ENCODE peak calls at places on chromosome 15, in ten cellular contexts. D is HCT116, V is stomach, E is Peyer's patch, B is uterus, H is upper lobe of left lung, F is body of pancreas, Y is ovary, O is right lobe of liver, K is A549. J is an unnamed sample. For H3K9me3, the result is how much of the 10 kb centered on the place peaks cover.

GRCh38 chr15:74836846-74837245 is 6.1 kb downstream of the ULK3 start:
- DNase-seq in D (no peak), V (no peak), E (no peak), B (no peak), H (no peak), F (no peak), Y (no peak), O (no peak), K (no peak), J (no peak)

GRCh38 chr15:60096157-60096556 is 92.0 kb downstream of the FOXB1 start:
- DNase-seq in D (no peak), V (no peak), E (no peak), B (no peak), H (no peak), F (no peak), Y (no peak), O (no peak), K (no peak), J (no peak)

GRCh38 chr15:74050127-74050526 is 32.2 kb downstream of the GOLGA6A start:
- DNase-seq in D (no peak), V (no peak), E (no peak), B (no peak), H (no peak), F (no peak), Y (no peak), O (no peak), K (no peak), J (peak)

GRCh38 chr15:68315495-68316007 is 38.0 kb downstream of the FEM1B start:
- DNase-seq in D (no peak), V (peak), E (peak), B (peak), H (peak), F (no peak), Y (peak), O (no peak), K (no peak), J (peak)

GRCh38 chr15:35168464-35168863 is 83.4 kb upstream of the NANOGP8 start:
- DNase-seq in D (no peak), V (no peak), E (no peak), B (no peak), H (no peak), F (no peak), Y (no peak), O (no peak), K (no peak), J (no peak)

GRCh38 chr15:62524848-62525247 is 359.8 kb upstream of the C2CD4B start:
- DNase-seq in D (no peak), V (no peak), E (no peak), B (no peak), H (no peak), F (no peak), Y (no peak), O (no peak), K (no peak), J (no peak)

GRCh38 chr15:48680841-48681240 is 35.3 kb upstream of the FBN1 start:
- DNase-seq in D (no peak), V (no peak), E (no peak), B (no peak), H (no peak), F (no peak), Y (no peak), O (no peak), K (no peak), J (no peak)

GRCh38 chr15:40845511-40846284 is 1.9 kb downstream of the SPINT1 start:
- DNase-seq in D (no peak), V (peak), E (peak), B (no peak), H (peak), F (peak), Y (no peak), O (peak), K (no peak), J (no peak)

GRCh38 chr15:58243083-58243482 is 104.9 kb downstream of the AQP9 start:
- DNase-seq in D (no peak), V (no peak), E (no peak), B (no peak), H (no peak), F (no peak), Y (no peak), O (no peak), K (no peak), J (no peak)

GRCh38 chr15:68843425-68844311 is 23.0 kb upstream of the ANP32A start:
- DNase-seq in D (no peak), V (no peak), E (no peak), B (no peak), H (no peak), F (peak), Y (no peak), O (peak), K (no peak), J (no peak)

GRCh38 chr15:60720493-60721231 is 241.7 kb upstream of the ICE2 start:
- DNase-seq in D (no peak), V (no peak), E (peak), B (no peak), H (no peak), F (no peak), Y (no peak), O (no peak), K (no peak), J (no peak)

GRCh38 chr15:90860942-90861675 is 7.3 kb upstream of the FURIN start:
- DNase-seq in D (no peak), V (no peak), E (no peak), B (no peak), H (no peak), F (peak), Y (no peak), O (no peak), K (peak), J (no peak)

DNA sequence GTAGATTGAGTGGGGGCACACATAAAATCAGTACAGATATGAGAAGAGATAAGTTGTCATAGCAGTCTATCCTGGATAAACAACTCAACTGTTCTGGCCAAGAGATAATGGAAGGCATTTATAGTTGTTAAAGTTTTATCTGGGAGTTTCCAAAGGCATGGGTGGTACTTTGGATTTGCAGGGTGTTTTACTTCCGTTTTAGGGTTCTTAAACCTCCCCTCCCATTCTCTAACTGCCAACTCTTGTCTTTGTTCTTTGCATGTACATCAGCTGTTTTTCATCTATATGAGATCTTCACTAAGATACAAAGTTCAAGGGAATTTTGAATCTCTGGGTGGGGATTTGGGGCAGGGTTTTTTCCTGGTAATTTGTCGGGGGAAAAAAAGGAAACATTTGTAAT is 174.7 kb upstream of the CGNL1 start:
- DNase-seq in D (no peak), V (no peak), E (no peak), B (no peak), H (no peak), F (no peak), Y (no peak), O (no peak), K (no peak), J (no peak)
- TF ChIP-seq POLR2A in D (no peak), V (no peak), E (no peak), B (no peak), H (no peak), F (no peak), Y (no peak), O (no peak), K (no peak), J (no peak)

GRCh38 chr15:100230784-100231183 is 111.0 kb downstream of the ADAMTS17 start:
- DNase-seq in D (no peak), V (no peak), E (no peak), B (no peak), H (no peak), F (no peak), Y (no peak), O (no peak), K (no peak), J (no peak)
- H3K9me3 ChIP-seq in D (under half), V (under half), E (under half), B (under half), H (under half), F (under half), Y (under half), O (under half), K (under half), J (under half)

GRCh38 chr15:52529289-52529929 is 729 bp upstream of the MYO5A start:
- DNase-seq in D (no peak), V (no peak), E (peak), B (peak), H (no peak), F (no peak), Y (no peak), O (no peak), K (no peak), J (no peak)

GRCh38 chr15:52527898-52528464 is 699 bp downstream of the MYO5A start:
- DNase-seq in D (no peak), V (peak), E (peak), B (peak), H (peak), F (peak), Y (no peak), O (peak), K (peak), J (no peak)

GRCh38 chr15:52527196-52527897 is 1.3 kb downstream of the MYO5A start:
- DNase-seq in D (no peak), V (no peak), E (no peak), B (no peak), H (no peak), F (no peak), Y (no peak), O (no peak), K (no peak), J (no peak)

GRCh38 chr15:52529940-52530339 is 1.3 kb upstream of the MYO5A start:
- DNase-seq in D (no peak), V (no peak), E (no peak), B (no peak), H (no peak), F (no peak), Y (no peak), O (no peak), K (no peak), J (no peak)

DNA sequence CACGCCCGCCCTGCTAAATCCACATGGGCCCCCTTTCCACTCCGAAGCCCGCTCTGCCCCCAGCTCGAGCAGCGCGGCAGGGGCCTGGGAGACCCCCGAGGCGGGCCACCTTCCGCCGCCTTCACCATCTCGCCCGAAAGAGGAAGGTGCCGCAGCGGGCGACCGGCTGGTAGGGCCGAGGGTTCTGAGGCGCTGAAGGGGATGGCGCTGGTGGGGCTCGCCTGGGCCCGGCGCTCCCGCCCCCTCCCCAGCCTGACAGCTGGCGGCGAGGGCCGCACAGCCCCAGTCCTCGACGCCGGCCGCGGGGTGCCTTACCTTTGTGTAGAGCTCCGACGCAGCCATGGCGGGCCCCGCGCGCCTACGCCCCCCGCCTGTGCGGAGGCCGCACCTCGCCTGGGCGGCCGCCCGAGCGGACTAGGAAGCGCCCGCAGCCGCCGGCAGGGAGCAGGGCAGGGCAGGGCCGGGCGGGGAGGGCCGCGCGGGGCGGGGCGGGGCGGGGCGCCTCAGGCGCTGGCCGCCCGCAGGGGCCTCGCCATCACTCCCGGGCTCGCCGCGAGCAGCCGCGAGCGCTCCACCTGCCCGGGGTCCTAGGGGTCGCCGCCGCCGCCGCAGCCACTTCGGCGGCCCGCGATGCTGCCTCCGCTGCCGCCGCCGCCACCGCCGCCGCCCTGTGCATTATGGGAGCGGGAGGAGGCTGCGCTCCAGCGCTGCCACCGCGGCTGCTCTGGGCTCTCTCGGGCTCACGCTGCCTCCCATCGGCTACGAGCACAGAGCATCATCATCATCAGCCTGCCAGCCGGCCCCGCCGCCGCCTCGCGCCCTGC is at the start of gene MYO5A:
- DNase-seq in D (peak), V (peak), E (peak), B (peak), H (peak), F (peak), Y (peak), O (peak), K (peak), J (peak)
- TF ChIP-seq POLR2A in D (no peak), V (no peak), E (peak), B (peak), H (peak), F (peak), Y (no peak), O (peak), K (peak), J (no peak)

GRCh38 chr15:69904296-69904560 is 193.5 kb downstream of the TLE3 start:
- DNase-seq in D (no peak), V (no peak), E (no peak), B (no peak), H (no peak), F (no peak), Y (no peak), O (no peak), K (no peak), J (no peak)
- H3K9me3 ChIP-seq in D (under half), V (under half), E (under half), B (under half), H (under half), F (under half), Y (under half), O (under half), K (under half), J (under half)

DNA sequence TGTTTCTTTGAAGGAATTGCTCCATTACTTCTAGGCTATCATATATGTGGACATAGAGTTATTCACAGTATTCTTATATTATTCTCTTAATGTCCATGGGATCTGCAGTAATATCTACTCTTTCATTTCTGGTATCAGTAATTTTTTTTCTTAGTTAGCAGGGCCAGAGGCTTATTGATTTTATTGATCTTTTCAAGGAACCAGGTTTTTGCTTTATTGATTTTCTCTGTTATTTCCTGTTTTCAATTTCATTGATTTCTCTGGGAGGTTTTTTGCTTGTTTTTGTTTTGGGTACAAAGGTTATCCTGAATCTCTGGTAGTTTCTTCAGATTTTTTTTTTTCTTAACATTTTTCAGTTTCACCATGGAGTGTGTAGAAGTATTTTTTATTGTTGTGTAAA is 60.1 kb upstream of the AP4E1 start:
- DNase-seq in D (no peak), V (no peak), E (no peak), B (no peak), H (no peak), F (no peak), Y (no peak), O (no peak), K (no peak), J (no peak)
- TF ChIP-seq POLR2A in D (no peak), V (no peak), E (no peak), B (no peak), H (no peak), F (no peak), Y (no peak), O (no peak), K (no peak), J (no peak)

GRCh38 chr15:95105229-95105628 is 873.9 kb downstream of the MCTP2 start:
- DNase-seq in D (no peak), V (no peak), E (no peak), B (no peak), H (no peak), F (no peak), Y (no peak), O (no peak), K (no peak), J (no peak)
- H3K9me3 ChIP-seq in D (under half), V (under half), E (under half), B (under half), H (under half), F (under half), Y (under half), O (under half), K (under half), J (under half)

DNA sequence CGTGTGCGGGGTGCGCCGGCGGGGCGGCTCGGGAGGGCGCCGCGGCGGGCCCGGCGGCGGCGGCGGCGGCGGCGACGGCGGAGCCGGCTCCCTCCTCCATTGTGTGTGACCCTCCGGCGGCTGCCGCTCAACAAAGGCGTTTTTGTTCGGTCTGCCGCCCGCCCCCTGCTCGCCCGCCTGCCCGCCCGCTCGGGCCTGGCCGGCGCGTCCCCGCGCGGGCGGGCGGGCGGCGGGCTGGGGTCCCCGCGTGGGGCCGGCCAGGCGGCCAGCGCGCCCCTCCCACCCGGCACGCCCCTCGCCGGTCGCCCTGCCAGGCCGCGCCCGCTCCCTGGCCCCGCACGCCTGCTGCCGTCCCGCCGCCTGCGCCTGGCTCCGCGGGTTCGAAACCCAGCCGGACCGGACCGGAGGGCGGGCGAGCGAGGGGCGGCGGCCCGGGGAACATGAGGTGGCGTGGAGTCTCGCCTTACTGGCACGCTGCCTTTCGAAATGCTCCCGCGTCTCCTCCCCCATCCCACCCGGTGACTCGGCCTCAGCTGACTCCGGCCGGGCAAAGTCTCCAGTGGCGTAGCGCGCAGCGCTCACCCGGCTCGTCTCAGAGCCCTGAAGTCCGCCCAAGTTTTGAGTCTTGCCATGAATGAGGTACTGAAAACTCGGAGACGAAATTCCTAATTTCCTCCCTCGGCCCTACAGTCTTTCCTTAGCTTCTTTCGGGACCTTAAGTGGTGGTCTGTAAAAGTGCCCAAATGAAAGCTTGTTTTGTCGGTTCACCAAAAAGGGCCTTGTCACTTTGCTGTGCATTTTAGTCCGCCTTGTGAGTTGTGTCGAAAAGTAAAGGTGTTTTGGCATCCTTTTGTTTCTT is 604 bp downstream of the MAPK6 start:
- DNase-seq in D (no peak), V (peak), E (peak), B (peak), H (peak), F (peak), Y (peak), O (peak), K (peak), J (peak)
- TF ChIP-seq POLR2A in D (no peak), V (peak), E (peak), B (peak), H (peak), F (peak), Y (peak), O (peak), K (peak), J (peak)

GRCh38 chr15:56234804-56235203 is 8.9 kb downstream of the RFX7 start:
- DNase-seq in D (no peak), V (no peak), E (no peak), B (no peak), H (no peak), F (no peak), Y (no peak), O (no peak), K (no peak), J (no peak)
- H3K9me3 ChIP-seq in D (under half), V (under half), E (under half), B (under half), H (under half), F (under half), Y (under half), O (under half), K (under half), J (under half)

J was measured in suprapubic skin.